ENCODE peak calls at places on chromosomes 2 and 18, in six cellular contexts. R is AG04449; A is progenitor cell of endocrine pancreas; J is NCI-H2081; E is skeletal muscle cell; Q is CD8-positive, alpha-beta memory T cell. Y is an unnamed sample.

GRCh38 chr2:6639870-6640639 is 225.7 kb downstream of the CMPK2 start:
- DNase-seq in R (no peak), A (no peak), J (no peak), E (no peak), Q (no peak), Y (no peak)

GRCh38 chr2:43748333-43748732 is 25.5 kb upstream of the DYNC2LI1 start:
- DNase-seq in R (no peak), A (no peak), J (no peak), E (no peak), Q (no peak), Y (no peak)

GRCh38 chr2:150076281-150076680 is 411.2 kb downstream of the RND3 start:
- DNase-seq in R (peak; percentile 38), A (no peak), J (no peak), E (no peak), Q (no peak), Y (no peak)

GRCh38 chr2:23662941-23663729 is 263.8 kb downstream of the ATAD2B start:
- DNase-seq in R (no peak), A (no peak), J (no peak), E (no peak), Q (no peak), Y (no peak)

GRCh38 chr2:146370821-146371220 is 1474.0 kb upstream of the ACVR2A start:
- DNase-seq in R (no peak), A (no peak), J (no peak), E (no peak), Q (no peak), Y (no peak)

GRCh38 chr2:146634256-146635068 is 1210.4 kb upstream of the ACVR2A start:
- DNase-seq in R (peak; percentile 12), A (no peak), J (no peak), E (peak; percentile 45), Q (no peak), Y (no peak)

GRCh38 chr2:131201098-131201497 is 8.2 kb upstream of the POTEE start:
- DNase-seq in R (no peak), A (no peak), J (no peak), E (no peak), Q (no peak), Y (no peak)

GRCh38 chr2:183244300-183244849 is 120.1 kb downstream of the NUP35 start:
- DNase-seq in R (no peak), A (no peak), J (peak; percentile 29), E (no peak), Q (no peak), Y (no peak)

GRCh38 chr2:104944495-104944894 is 90.6 kb downstream of the POU3F3 start:
- DNase-seq in R (no peak), A (no peak), J (peak; percentile 9), E (peak; percentile 3), Q (no peak), Y (no peak)

GRCh38 chr2:162333968-162334367 is 10.0 kb upstream of the GCA start:
- DNase-seq in R (no peak), A (no peak), J (no peak), E (no peak), Q (no peak), Y (peak; percentile 28)

GRCh38 chr2:20625491-20625919 is 25.4 kb downstream of the HS1BP3 start:
- DNase-seq in R (no peak), A (no peak), J (no peak), E (no peak), Q (peak; percentile 22), Y (no peak)

GRCh38 chr2:62270728-62271127 is 74.8 kb downstream of the B3GNT2 start:
- DNase-seq in R (no peak), A (no peak), J (peak; percentile 17), E (no peak), Q (no peak), Y (peak; percentile 53)

GRCh38 chr2:233100192-233100998 is 40.3 kb downstream of the INPP5D start:
- DNase-seq in R (no peak), A (no peak), J (no peak), E (no peak), Q (peak; percentile 87), Y (no peak)

GRCh38 chr18:36314098-36314497 is 16.6 kb downstream of the FHOD3 start:
- DNase-seq in R (no peak), A (no peak), J (no peak), E (peak; percentile 72), Q (no peak), Y (no peak)

GRCh38 chr2:12202702-12203101 is 456.3 kb downstream of the LPIN1 start:
- DNase-seq in R (no peak), A (no peak), J (no peak), E (peak; percentile 46), Q (no peak), Y (no peak)

GRCh38 chr2:10309286-10309685 is 6.6 kb downstream of the HPCAL1 start:
- DNase-seq in R (no peak), A (no peak), J (no peak), E (no peak), Q (no peak), Y (no peak)

GRCh38 chr18:4384932-4385331 is 70.2 kb downstream of the DLGAP1 start:
- DNase-seq in R (no peak), A (no peak), J (no peak), E (no peak), Q (no peak), Y (no peak)